ENCODE peak calls at places on chromosomes 1 and 21, in ten cellular contexts. U is GM13976, F is GM06990, T is sigmoid colon, A is uterus, M is colonic mucosa, E is left lung, C is B cell, V is choroid plexus epithelial cell, I is GM10248. G is an unnamed sample.

GRCh38 chr1:13706058-13706457 is 6.1 kb downstream of the PRDM2 start:
- DNase-seq in U (no peak), F (no peak), T (no peak), A (no peak), M (no peak), E (no peak), C (no peak), V (no peak), I (no peak), G (no peak)

GRCh38 chr1:145858937-145859490 is at the start of gene PIAS3:
- DNase-seq in U (peak), F (peak), T (peak), A (peak), M (peak), E (peak), C (peak), V (peak), I (peak), G (peak)

GRCh38 chr21:17775431-17776126 is 43.6 kb downstream of the C21orf91 start:
- DNase-seq in U (peak), F (peak), T (no peak), A (no peak), M (no peak), E (peak), C (peak), V (no peak), I (peak), G (no peak)

GRCh38 chr1:171699526-171699925 is 42.3 kb downstream of the VAMP4 start:
- DNase-seq in U (no peak), F (no peak), T (no peak), A (no peak), M (no peak), E (no peak), C (no peak), V (peak), I (no peak), G (no peak)

GRCh38 chr1:35577071-35577998 is 4.2 kb downstream of the TFAP2E start:
- DNase-seq in U (peak), F (peak), T (no peak), A (no peak), M (peak), E (no peak), C (peak), V (no peak), I (peak), G (peak)

GRCh38 chr1:150550222-150551048 is 1.2 kb downstream of the ADAMTSL4 start:
- DNase-seq in U (no peak), F (no peak), T (peak), A (peak), M (no peak), E (no peak), C (no peak), V (no peak), I (no peak), G (no peak)

GRCh38 chr1:54290443-54291184 is 90.6 kb downstream of the MRPL37 start:
- DNase-seq in U (no peak), F (no peak), T (no peak), A (no peak), M (no peak), E (no peak), C (no peak), V (peak), I (no peak), G (no peak)

GRCh38 chr1:227391204-227391603 is 72.9 kb upstream of the CDC42BPA start:
- DNase-seq in U (no peak), F (no peak), T (no peak), A (no peak), M (no peak), E (no peak), C (no peak), V (no peak), I (no peak), G (no peak)

GRCh38 chr1:90201467-90202358 is 206.8 kb downstream of the ZNF326 start:
- DNase-seq in U (no peak), F (no peak), T (no peak), A (no peak), M (no peak), E (no peak), C (no peak), V (peak), I (no peak), G (no peak)

GRCh38 chr1:97906567-97907228 is 14.1 kb downstream of the DPYD start:
- DNase-seq in U (no peak), F (no peak), T (peak), A (peak), M (no peak), E (peak), C (no peak), V (peak), I (no peak), G (no peak)

GRCh38 chr1:199157494-199157893 is 518.7 kb downstream of the PTPRC start:
- DNase-seq in U (no peak), F (no peak), T (no peak), A (no peak), M (no peak), E (no peak), C (no peak), V (peak), I (no peak), G (no peak)

GRCh38 chr1:58816747-58817221 is 32.9 kb upstream of the JUN start:
- DNase-seq in U (no peak), F (no peak), T (no peak), A (no peak), M (no peak), E (no peak), C (no peak), V (peak), I (no peak), G (no peak)

GRCh38 chr1:187051618-187052232 is 223.0 kb downstream of the PLA2G4A start:
- DNase-seq in U (peak), F (peak), T (no peak), A (no peak), M (no peak), E (no peak), C (peak), V (peak), I (peak), G (peak)

GRCh38 chr1:59570524-59570923 is 244.2 kb upstream of the HOOK1 start:
- DNase-seq in U (no peak), F (no peak), T (no peak), A (no peak), M (no peak), E (no peak), C (peak), V (peak), I (no peak), G (no peak)

GRCh38 chr1:31736675-31737074 is 27.5 kb downstream of the ADGRB2 start:
- DNase-seq in U (no peak), F (no peak), T (no peak), A (no peak), M (peak), E (peak), C (no peak), V (no peak), I (no peak), G (no peak)

GRCh38 chr1:2602866-2603520 is 16.4 kb downstream of the PRXL2B start:
- DNase-seq in U (no peak), F (no peak), T (no peak), A (no peak), M (peak), E (no peak), C (no peak), V (no peak), I (no peak), G (no peak)

GRCh38 chr1:185441608-185442007 is 124.6 kb upstream of the IVNS1ABP start:
- DNase-seq in U (no peak), F (no peak), T (no peak), A (no peak), M (no peak), E (no peak), C (no peak), V (peak), I (no peak), G (no peak)

GRCh38 chr1:10910490-10911273 is 101.8 kb upstream of the TARDBP start:
- DNase-seq in U (no peak), F (no peak), T (no peak), A (no peak), M (no peak), E (no peak), C (no peak), V (peak), I (no peak), G (no peak)

GRCh38 chr21:42835211-42835610 is 44.1 kb downstream of the WDR4 start:
- DNase-seq in U (no peak), F (no peak), T (no peak), A (no peak), M (no peak), E (no peak), C (no peak), V (no peak), I (no peak), G (peak)

GRCh38 chr1:177479600-177479999 is 308.8 kb downstream of the BRINP2 start:
- DNase-seq in U (no peak), F (no peak), T (no peak), A (no peak), M (no peak), E (no peak), C (no peak), V (no peak), I (no peak), G (no peak)

GRCh38 chr1:248849637-248850036 is 9.2 kb downstream of the ZNF692 start:
- DNase-seq in U (no peak), F (no peak), T (no peak), A (no peak), M (no peak), E (no peak), C (no peak), V (no peak), I (no peak), G (no peak)

GRCh38 chr1:219385786-219386427 is 212.2 kb downstream of the LYPLAL1 start:
- DNase-seq in U (peak), F (peak), T (no peak), A (peak), M (peak), E (no peak), C (peak), V (peak), I (peak), G (peak)

GRCh38 chr1:112549590-112549989 is 40.8 kb downstream of the WNT2B start:
- DNase-seq in U (no peak), F (no peak), T (no peak), A (no peak), M (no peak), E (no peak), C (no peak), V (no peak), I (no peak), G (no peak)

GRCh38 chr1:51340380-51340779 is 10.0 kb upstream of the TTC39A start:
- DNase-seq in U (peak), F (no peak), T (no peak), A (no peak), M (no peak), E (no peak), C (no peak), V (no peak), I (no peak), G (no peak)

GRCh38 chr21:18987515-18988026 is 584.0 kb upstream of the TMPRSS15 start:
- DNase-seq in U (no peak), F (no peak), T (no peak), A (no peak), M (no peak), E (no peak), C (no peak), V (no peak), I (no peak), G (no peak)

GRCh38 chr1:157359309-157360020 is 192.8 kb downstream of the FCRL5 start:
- DNase-seq in U (no peak), F (no peak), T (no peak), A (no peak), M (peak), E (no peak), C (no peak), V (no peak), I (no peak), G (no peak)

GRCh38 chr1:36831171-36831810 is 203.0 kb downstream of the GRIK3 start:
- DNase-seq in U (no peak), F (no peak), T (no peak), A (no peak), M (no peak), E (no peak), C (no peak), V (no peak), I (no peak), G (no peak)

GRCh38 chr1:159923203-159924024 is 1.9 kb downstream of the TAGLN2 start:
- DNase-seq in U (peak), F (peak), T (peak), A (peak), M (peak), E (peak), C (peak), V (peak), I (peak), G (peak)

GRCh38 chr1:192358822-192359221 is 42.0 kb downstream of the RGS21 start:
- DNase-seq in U (no peak), F (no peak), T (no peak), A (no peak), M (no peak), E (no peak), C (no peak), V (no peak), I (no peak), G (no peak)

GRCh38 chr1:192367436-192367835 is 50.6 kb downstream of the RGS21 start:
- DNase-seq in U (no peak), F (no peak), T (no peak), A (no peak), M (no peak), E (no peak), C (no peak), V (no peak), I (no peak), G (no peak)

GRCh38 chr1:192357904-192358303 is 41.1 kb downstream of the RGS21 start:
- DNase-seq in U (no peak), F (no peak), T (no peak), A (no peak), M (no peak), E (no peak), C (no peak), V (no peak), I (no peak), G (no peak)

GRCh38 chr1:192363177-192363576 is 46.4 kb downstream of the RGS21 start:
- DNase-seq in U (no peak), F (no peak), T (no peak), A (no peak), M (no peak), E (no peak), C (no peak), V (no peak), I (no peak), G (no peak)
- TF ChIP-seq CTCF in U (no peak), F (peak), T (no peak), A (no peak), M (no peak), E (no peak), C (no peak), V (peak), I (no peak), G (no peak)

GRCh38 chr1:239233626-239234025 is 152.7 kb upstream of the CHRM3 start:
- DNase-seq in U (no peak), F (no peak), T (no peak), A (no peak), M (peak), E (no peak), C (no peak), V (no peak), I (no peak), G (no peak)

GRCh38 chr1:239240736-239241135 is 145.6 kb upstream of the CHRM3 start:
- DNase-seq in U (no peak), F (no peak), T (no peak), A (no peak), M (no peak), E (no peak), C (no peak), V (no peak), I (no peak), G (no peak)

GRCh38 chr1:239239529-239239928 is 146.8 kb upstream of the CHRM3 start:
- DNase-seq in U (no peak), F (no peak), T (no peak), A (no peak), M (no peak), E (no peak), C (no peak), V (no peak), I (no peak), G (no peak)

GRCh38 chr1:239242404-239242803 is 144.0 kb upstream of the CHRM3 start:
- DNase-seq in U (no peak), F (no peak), T (no peak), A (no peak), M (no peak), E (no peak), C (no peak), V (no peak), I (no peak), G (no peak)

GRCh38 chr1:239237912-239238311 is 148.5 kb upstream of the CHRM3 start:
- DNase-seq in U (no peak), F (no peak), T (no peak), A (no peak), M (no peak), E (peak), C (no peak), V (no peak), I (no peak), G (no peak)
- TF ChIP-seq CTCF in U (no peak), F (no peak), T (no peak), A (no peak), M (no peak), E (no peak), C (no peak), V (no peak), I (no peak), G (no peak)

GRCh38 chr1:24094554-24094953 is 17.4 kb downstream of the MYOM3 start:
- DNase-seq in U (no peak), F (no peak), T (no peak), A (no peak), M (no peak), E (no peak), C (no peak), V (no peak), I (no peak), G (no peak)
- TF ChIP-seq CTCF in U (no peak), F (no peak), T (no peak), A (no peak), M (no peak), E (no peak), C (no peak), V (peak), I (no peak), G (no peak)

GRCh38 chr1:30699762-30700161 is 23.6 kb downstream of the MATN1 start:
- DNase-seq in U (no peak), F (no peak), T (no peak), A (no peak), M (no peak), E (no peak), C (no peak), V (no peak), I (no peak), G (no peak)

GRCh38 chr1:30696831-30697230 is 26.6 kb downstream of the MATN1 start:
- DNase-seq in U (no peak), F (no peak), T (peak), A (peak), M (no peak), E (no peak), C (no peak), V (no peak), I (no peak), G (no peak)

GRCh38 chr1:30697571-30697970 is 25.8 kb downstream of the MATN1 start:
- DNase-seq in U (peak), F (no peak), T (peak), A (peak), M (no peak), E (no peak), C (no peak), V (no peak), I (peak), G (peak)

GRCh38 chr1:30698401-30698981 is 24.9 kb downstream of the MATN1 start:
- DNase-seq in U (no peak), F (no peak), T (peak), A (peak), M (no peak), E (no peak), C (no peak), V (no peak), I (no peak), G (no peak)

GRCh38 chr1:30697977-30698376 is 25.4 kb downstream of the MATN1 start:
- DNase-seq in U (peak), F (no peak), T (peak), A (peak), M (no peak), E (no peak), C (no peak), V (peak), I (peak), G (peak)
- TF ChIP-seq CTCF in U (no peak), F (peak), T (no peak), A (no peak), M (no peak), E (no peak), C (no peak), V (no peak), I (no peak), G (peak)

GRCh38 chr1:153400244-153400643 is 9.4 kb upstream of the S100A8 start:
- DNase-seq in U (peak), F (no peak), T (no peak), A (no peak), M (no peak), E (no peak), C (no peak), V (no peak), I (no peak), G (no peak)
- TF ChIP-seq CTCF in U (no peak), F (peak), T (no peak), A (no peak), M (no peak), E (no peak), C (no peak), V (no peak), I (no peak), G (peak)

GRCh38 chr1:7346070-7346596 is 425.0 kb upstream of the VAMP3 start:
- DNase-seq in U (no peak), F (no peak), T (no peak), A (no peak), M (no peak), E (no peak), C (no peak), V (peak), I (no peak), G (no peak)
- TF ChIP-seq CTCF in U (no peak), F (no peak), T (no peak), A (no peak), M (no peak), E (no peak), C (no peak), V (peak), I (no peak), G (no peak)

GRCh38 chr1:21472861-21473260 is 32.9 kb downstream of the NBPF3 start:
- DNase-seq in U (no peak), F (no peak), T (no peak), A (no peak), M (no peak), E (no peak), C (no peak), V (no peak), I (no peak), G (no peak)

DNA sequence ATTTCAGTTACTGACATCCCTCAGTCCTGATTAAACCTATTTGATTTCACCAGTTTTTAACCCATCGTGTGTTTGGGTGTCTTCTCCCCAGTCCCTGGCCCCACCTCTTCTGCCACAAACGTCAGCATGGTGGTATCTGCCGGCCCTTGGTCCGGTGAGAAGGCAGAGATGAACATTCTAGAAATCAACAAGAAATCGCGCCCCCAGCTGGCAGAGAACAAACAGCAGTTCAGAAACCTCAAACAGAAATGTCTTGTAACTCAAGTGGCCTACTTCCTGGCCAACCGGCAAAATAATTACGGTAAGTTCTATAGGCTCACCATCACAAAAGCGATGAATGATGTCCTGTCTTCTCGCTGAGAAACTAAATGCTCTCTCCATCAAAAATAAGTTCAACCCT is 28.7 kb downstream of the NBPF3 start:
- DNase-seq in U (peak), F (no peak), T (no peak), A (no peak), M (no peak), E (no peak), C (no peak), V (peak), I (no peak), G (peak)
- TF ChIP-seq CTCF in U (peak), F (peak), T (no peak), A (no peak), M (no peak), E (no peak), C (peak), V (peak), I (peak), G (peak)

G was measured in GM13977.